ENCODE peak calls at places on chromosomes 1 and 21, in five cellular contexts. K is IMR-90, F is ovary, W is neural crest cell, M is natural killer cell. Q is an unnamed sample.

GRCh38 chr1:47853059-47853458 is 144.1 kb downstream of the TRABD2B start:
- DNase-seq in K (no peak), F (no peak), W (no peak), M (no peak), Q (no peak)

GRCh38 chr1:94925561-94926364 is 1.1 kb downstream of the CNN3 start:
- DNase-seq in K (peak), W (peak), F (peak), M (no peak), Q (no peak)

GRCh38 chr21:43731476-43731875 is 12.5 kb downstream of the PDXK start:
- DNase-seq in K (no peak), F (no peak), M (no peak), W (no peak), Q (no peak)

GRCh38 chr21:42676799-42677198 is 23.4 kb downstream of the PDE9A start:
- DNase-seq in W (no peak), K (no peak), F (no peak), M (no peak), Q (no peak)

GRCh38 chr1:238439483-238439882 is 548.8 kb upstream of the ZP4 start:
- DNase-seq in M (no peak), F (no peak), W (no peak), K (no peak), Q (no peak)

GRCh38 chr1:36387141-36387949 is 1.6 kb upstream of the STK40 start:
- DNase-seq in K (peak), M (no peak), W (no peak), F (no peak), Q (peak)

GRCh38 chr1:14959295-14959694 is 194.3 kb upstream of the TMEM51 start:
- DNase-seq in F (no peak), M (no peak), W (no peak), K (no peak), Q (no peak)

GRCh38 chr1:53398585-53399365 is 60.4 kb upstream of the DMRTB1 start:
- DNase-seq in F (peak), K (no peak), W (no peak), M (no peak), Q (no peak)

GRCh38 chr21:28971171-28971570 is 21.5 kb downstream of the LTN1 start:
- DNase-seq in F (no peak), K (peak), W (no peak), M (no peak), Q (no peak)

GRCh38 chr1:162756523-162756922 is 34.0 kb upstream of the HSD17B7 start:
- DNase-seq in W (no peak), M (no peak), K (peak), F (no peak), Q (no peak)

GRCh38 chr1:38005195-38006007 is at the start of gene FHL3:
- DNase-seq in F (peak), M (no peak), W (no peak), K (peak), Q (no peak)

GRCh38 chr1:67299296-67299695 is 8.4 kb upstream of the IL12RB2 start:
- DNase-seq in W (no peak), K (no peak), F (no peak), M (no peak), Q (no peak)

GRCh38 chr1:173474097-173474779 is 2.9 kb upstream of the PRDX6 start:
- DNase-seq in M (no peak), W (no peak), F (no peak), K (peak), Q (no peak)

GRCh38 chr1:30704271-30704670 is 19.1 kb downstream of the MATN1 start:
- DNase-seq in F (no peak), W (no peak), K (peak), M (no peak), Q (no peak)

GRCh38 chr1:214718724-214719123 is 115.7 kb downstream of the CENPF start:
- DNase-seq in F (no peak), W (no peak), K (peak), M (no peak), Q (no peak)

GRCh38 chr1:81551942-81552341 is 248.8 kb upstream of the ADGRL2 start:
- DNase-seq in K (no peak), F (no peak), M (no peak), W (no peak), Q (no peak)

GRCh38 chr1:40636777-40637176 is 28.7 kb downstream of the RIMS3 start:
- DNase-seq in K (no peak), W (no peak), M (no peak), F (no peak), Q (no peak)

GRCh38 chr1:118563969-118564951 is 379.2 kb upstream of the SPAG17 start:
- DNase-seq in F (no peak), M (no peak), K (no peak), W (no peak), Q (no peak)

GRCh38 chr1:181910905-181911304 is 150.6 kb downstream of the ZNF648 start:
- DNase-seq in K (no peak), W (no peak), M (no peak), F (no peak), Q (no peak)

GRCh38 chr1:67192902-67193301 is 26.6 kb downstream of the IL23R start:
- DNase-seq in M (no peak), F (no peak), K (no peak), W (no peak), Q (no peak)

GRCh38 chr1:6476483-6476882 is 10.5 kb upstream of the TNFRSF25 start:
- DNase-seq in F (no peak), M (no peak), K (no peak), W (no peak), Q (no peak)

GRCh38 chr1:192730206-192730605 is 78.6 kb upstream of the RGS2 start:
- DNase-seq in W (no peak), F (no peak), M (no peak), K (peak), Q (no peak)

GRCh38 chr1:184590163-184590750 is 164.4 kb downstream of the EDEM3 start:
- DNase-seq in M (no peak), F (no peak), K (no peak), W (no peak), Q (no peak)

GRCh38 chr1:88216441-88216840 is 467.6 kb upstream of the PKN2 start:
- DNase-seq in W (no peak), K (no peak), F (no peak), M (no peak), Q (no peak)

GRCh38 chr1:85884372-85885035 is 176.3 kb upstream of the ZNHIT6 start:
- DNase-seq in K (peak), F (no peak), W (no peak), M (no peak), Q (no peak)

GRCh38 chr1:91080650-91081049 is 58.8 kb upstream of the ZNF644 start:
- DNase-seq in M (no peak), W (no peak), F (no peak), K (no peak), Q (no peak)

GRCh38 chr1:226082959-226083302 is 20.4 kb downstream of the H3-3A start:
- DNase-seq in F (no peak), W (peak), M (no peak), K (no peak), Q (peak)

GRCh38 chr21:28776251-28776650 is 216.4 kb downstream of the LTN1 start:
- DNase-seq in K (peak), M (no peak), F (no peak), W (no peak), Q (no peak)

GRCh38 chr1:98975113-98975512 is 29.5 kb downstream of the PLPPR5 start:
- DNase-seq in M (no peak), W (no peak), F (no peak), K (no peak), Q (no peak)

GRCh38 chr1:46603858-46604549 is at the start of gene MKNK1:
- DNase-seq in F (peak), W (peak), K (peak), M (peak), Q (peak)

GRCh38 chr1:30088594-30089556 is 634.5 kb downstream of the MATN1 start:
- DNase-seq in F (no peak), M (no peak), K (no peak), W (no peak), Q (no peak)

GRCh38 chr1:162087118-162087517 is 17.6 kb downstream of the NOS1AP start:
- DNase-seq in K (no peak), F (no peak), M (no peak), W (no peak), Q (no peak)

GRCh38 chr21:44029460-44030087 is 17.5 kb downstream of the TRAPPC10 start:
- DNase-seq in M (no peak), K (no peak), W (no peak), F (no peak), Q (no peak)

GRCh38 chr1:31773861-31774260 is 9.7 kb upstream of the ADGRB2 start:
- DNase-seq in F (no peak), M (no peak), K (no peak), W (no peak), Q (no peak)

GRCh38 chr1:178192686-178193085 is 98.8 kb downstream of the RASAL2 start:
- DNase-seq in W (no peak), F (no peak), K (peak), M (no peak), Q (peak)

GRCh38 chr1:114328505-114328904 is 174.8 kb upstream of the SYT6 start:
- DNase-seq in K (no peak), F (no peak), M (no peak), W (no peak), Q (no peak)

GRCh38 chr1:202798260-202798659 is 10.0 kb downstream of the KDM5B start:
- DNase-seq in W (no peak), F (no peak), M (no peak), K (no peak), Q (no peak)

GRCh38 chr1:7991504-7992440 is 30.3 kb downstream of the PARK7 start:
- DNase-seq in K (peak), M (no peak), F (no peak), W (no peak), Q (no peak)

GRCh38 chr1:226677121-226678020 is 61.7 kb downstream of the ITPKB start:
- DNase-seq in W (no peak), K (peak), F (peak), M (peak), Q (peak)

GRCh38 chr1:8047112-8047511 is 21.0 kb upstream of the ERRFI1 start:
- DNase-seq in K (peak), M (no peak), W (no peak), F (no peak), Q (no peak)

DNA sequence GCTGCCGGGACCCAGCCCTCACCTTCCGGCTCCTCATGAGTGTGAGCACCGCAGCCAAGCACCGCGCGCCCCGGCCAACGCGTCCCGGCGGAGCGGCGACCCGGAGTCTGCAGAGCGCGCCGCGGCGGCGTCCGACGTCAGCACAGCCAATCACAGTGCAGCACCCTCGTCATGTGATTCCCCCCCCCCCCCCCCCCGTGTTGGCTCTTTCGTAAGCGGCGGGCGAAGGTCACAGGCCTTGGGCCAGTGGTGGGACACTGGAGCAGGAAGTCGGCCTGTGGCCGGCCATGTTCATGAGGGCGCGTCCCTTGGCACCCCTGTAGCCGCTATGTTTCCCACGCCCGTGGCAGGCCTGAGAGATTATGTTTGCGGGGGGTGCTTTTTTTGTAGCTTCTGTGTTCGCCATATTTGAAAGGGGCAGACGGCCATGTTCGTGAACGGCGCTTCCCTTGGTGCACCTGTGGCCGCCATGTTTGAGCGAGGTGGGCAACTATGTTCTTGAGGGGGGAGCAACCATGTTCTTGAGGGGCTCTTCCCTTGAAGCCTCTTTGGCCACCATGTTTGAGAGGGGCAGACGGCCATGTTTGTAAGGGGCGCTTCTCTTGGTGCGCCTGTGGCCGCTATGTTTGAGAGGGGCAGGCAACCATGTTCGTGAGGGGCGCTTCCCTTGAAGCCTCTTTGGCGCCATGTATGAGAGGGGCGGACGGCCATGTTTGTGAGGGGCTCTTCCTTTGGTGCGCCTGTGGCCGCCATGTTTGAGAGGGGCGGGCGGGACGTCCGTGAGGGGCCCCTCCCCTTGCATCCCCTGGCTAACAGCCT is at the start of gene C1orf174:
- DNase-seq in F (peak), W (peak), M (peak), K (peak), Q (peak)
- TF ChIP-seq CTCF in F (no peak), W (no peak), M (no peak), K (no peak), Q (no peak)

GRCh38 chr1:171884475-171884874 is 43.2 kb downstream of the DNM3 start:
- DNase-seq in K (no peak), F (no peak), M (no peak), W (no peak), Q (no peak)
- TF ChIP-seq CTCF in K (no peak), F (no peak), M (no peak), W (no peak), Q (no peak)

GRCh38 chr1:111202707-111203623 is 2.5 kb upstream of the DENND2D start:
- DNase-seq in K (no peak), W (no peak), F (no peak), M (no peak), Q (no peak)
- TF ChIP-seq CTCF in K (no peak), W (no peak), F (no peak), M (no peak), Q (no peak)

GRCh38 chr1:63704443-63704842 is 69.4 kb upstream of the ROR1 start:
- DNase-seq in K (peak), F (no peak), M (no peak), W (no peak), Q (no peak)

GRCh38 chr1:63698001-63698838 is 75.6 kb upstream of the ROR1 start:
- DNase-seq in W (no peak), K (peak), F (no peak), M (no peak), Q (no peak)

GRCh38 chr1:63705058-63705457 is 68.8 kb upstream of the ROR1 start:
- DNase-seq in M (no peak), K (no peak), W (no peak), F (no peak), Q (no peak)

GRCh38 chr1:63703661-63704060 is 70.2 kb upstream of the ROR1 start:
- DNase-seq in K (no peak), F (no peak), M (no peak), W (no peak), Q (no peak)

GRCh38 chr1:63701187-63701586 is 72.6 kb upstream of the ROR1 start:
- DNase-seq in W (no peak), K (no peak), M (no peak), F (no peak), Q (no peak)
- TF ChIP-seq CTCF in W (no peak), K (no peak), M (no peak), F (no peak), Q (no peak)

GRCh38 chr1:9425859-9426258 is 113.4 kb upstream of the SLC25A33 start:
- DNase-seq in K (no peak), F (no peak), W (no peak), M (no peak), Q (no peak)
- TF ChIP-seq CTCF in K (no peak), F (no peak), W (no peak), M (no peak), Q (no peak)

DNA sequence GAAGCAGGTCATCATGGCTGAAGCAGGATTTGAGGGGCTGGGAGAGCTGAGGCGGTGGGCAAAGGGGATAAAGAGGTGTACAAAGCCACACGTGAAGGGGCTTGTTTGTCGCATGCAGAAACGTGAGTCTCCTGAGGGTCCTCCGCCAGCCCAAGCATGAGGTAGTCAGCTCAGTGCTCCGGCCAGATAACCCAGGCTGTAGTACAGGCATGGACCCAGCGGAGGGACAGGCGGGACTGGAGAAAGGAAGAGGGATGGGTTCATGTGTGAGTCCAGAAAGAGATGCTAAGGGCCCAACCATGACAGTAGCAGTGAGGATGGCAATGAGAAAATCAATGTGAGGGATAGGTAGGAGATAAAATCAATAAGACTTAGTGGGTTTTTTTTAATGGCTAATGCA is 13.7 kb upstream of the ELK4 start:
- DNase-seq in W (no peak), M (no peak), K (no peak), F (no peak), Q (no peak)
- TF ChIP-seq CTCF in W (no peak), M (no peak), K (no peak), F (no peak), Q (no peak)

GRCh38 chr1:70706381-70707173 is 295.5 kb downstream of the CTH start:
- DNase-seq in K (no peak), W (no peak), F (no peak), M (no peak), Q (no peak)
- TF ChIP-seq CTCF in K (no peak), W (no peak), F (no peak), M (no peak), Q (no peak)

DNA sequence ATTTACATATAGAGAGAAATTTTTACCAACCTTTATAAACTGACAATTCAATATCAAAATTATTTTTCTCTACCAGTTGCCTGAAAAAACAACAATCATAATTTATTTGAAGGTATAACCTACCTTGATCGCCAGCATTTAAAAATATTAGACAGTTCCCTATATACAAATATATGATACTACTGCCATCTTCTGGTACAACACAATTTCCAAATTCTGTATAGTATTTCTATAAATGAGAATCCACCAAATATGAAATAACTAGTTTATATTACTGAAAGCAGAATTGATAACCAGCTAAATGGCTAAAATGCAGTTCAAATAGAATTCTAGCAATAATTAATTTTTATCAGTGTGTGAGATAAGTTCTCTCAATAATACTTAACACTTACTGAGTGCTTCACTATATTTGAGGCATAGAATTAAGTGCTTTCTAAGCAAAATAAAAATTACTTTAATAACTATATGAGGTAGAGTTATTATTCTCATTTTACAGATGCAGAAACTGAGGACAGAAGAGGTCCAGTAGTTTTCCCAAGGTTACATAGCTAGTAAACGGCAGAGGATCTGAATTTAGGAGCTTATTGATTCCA is 75.6 kb downstream of the PIGK start:
- DNase-seq in K (peak), W (no peak), M (no peak), F (no peak), Q (no peak)
- TF ChIP-seq CTCF in K (peak), W (peak), M (no peak), F (no peak), Q (peak)

GRCh38 chr1:207887542-207887941 is 23.4 kb downstream of the CD34 start:
- DNase-seq in F (no peak), W (no peak), M (no peak), K (no peak), Q (no peak)

GRCh38 chr1:207886227-207886626 is 24.7 kb downstream of the CD34 start:
- DNase-seq in W (no peak), K (no peak), M (no peak), F (no peak), Q (no peak)

GRCh38 chr1:207891148-207891547 is 19.8 kb downstream of the CD34 start:
- DNase-seq in W (no peak), F (no peak), M (no peak), K (no peak), Q (no peak)

GRCh38 chr1:207890136-207890738 is 20.7 kb downstream of the CD34 start:
- DNase-seq in F (peak), K (peak), W (no peak), M (no peak), Q (no peak)

DNA sequence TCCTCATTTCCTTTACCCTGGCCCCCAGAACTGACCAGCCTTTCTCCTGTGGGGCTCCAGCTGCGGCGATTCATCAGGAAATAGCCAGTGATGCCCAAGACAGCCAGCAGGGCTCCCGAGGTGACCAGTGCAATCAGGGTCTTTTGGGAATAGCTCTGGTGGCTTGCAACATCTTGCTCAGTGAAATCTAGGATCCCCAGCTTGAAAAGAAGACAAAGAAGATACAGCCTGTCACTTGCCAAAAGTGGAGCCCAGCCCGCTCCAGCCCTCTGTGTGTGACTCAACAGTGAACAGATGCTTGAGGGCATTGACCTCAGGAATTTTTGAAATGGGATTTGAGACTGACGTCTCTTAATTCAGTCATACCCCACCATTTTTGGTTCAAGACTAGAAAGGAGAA is 22.3 kb downstream of the CD34 start:
- DNase-seq in M (no peak), F (no peak), K (no peak), W (no peak), Q (no peak)
- TF ChIP-seq CTCF in M (no peak), F (no peak), K (no peak), W (no peak), Q (no peak)

Q was measured in CD14-positive monocyte.